ENCODE peak calls at places on chromosome X, in eight cellular contexts. K is NCI-H2227 treated with DMSO at 0.1 percent for 48 hours; Q is stimulated activated CD4-positive, alpha-beta T cell treated with anti-CD3 and anti-CD28 coated beads, Interleukin-4, amount 100 ng/mL, for 1 hour; V is heart left ventricle; W is breast epithelium; F is LoVo; X is kidney tubule cell; O is body of pancreas. N is an unnamed sample.

GRCh38 chrX:100984818-100985217 is 15.3 kb downstream of the ARL13A start:
- DNase-seq in K (no peak), Q (no peak), V (no peak), W (no peak), F (no peak), X (no peak), O (no peak), N (no peak)

GRCh38 chrX:23901805-23902204 is 5.9 kb downstream of the APOO start:
- DNase-seq in K (peak; percentile 53), Q (peak; percentile 5), V (no peak), W (peak; percentile 27), F (peak; percentile 62), X (peak; percentile 83), O (peak; percentile 70), N (no peak)

GRCh38 chrX:72395252-72395651 is 89.5 kb upstream of the CITED1 start:
- DNase-seq in K (no peak), Q (no peak), V (no peak), W (no peak), F (no peak), X (no peak), O (no peak), N (no peak)

GRCh38 chrX:46576458-46576857 is 2.9 kb downstream of the CHST7 start:
- DNase-seq in K (no peak), Q (no peak), V (no peak), W (no peak), F (no peak), X (no peak), O (no peak), N (no peak)

GRCh38 chrX:55167124-55167523 is 53.0 kb upstream of the PAGE5 start:
- DNase-seq in K (no peak), Q (no peak), V (no peak), W (no peak), F (no peak), X (peak; percentile 46), O (no peak), N (no peak)

GRCh38 chrX:39491548-39492297 is 606.0 kb downstream of the BCOR start:
- DNase-seq in K (no peak), Q (peak; percentile 49), V (no peak), W (no peak), F (no peak), X (no peak), O (no peak), N (no peak)

GRCh38 chrX:49840679-49841078 is 11.6 kb downstream of the PAGE4 start:
- DNase-seq in K (peak; percentile 50), Q (peak; percentile 49), V (no peak), W (no peak), F (peak; percentile 18), X (peak; percentile 90), O (peak; percentile 91), N (no peak)

GRCh38 chrX:133364201-133364600 is 51.1 kb downstream of the GPC4 start:
- DNase-seq in K (no peak), Q (no peak), V (no peak), W (no peak), F (no peak), X (no peak), O (no peak), N (no peak)

GRCh38 chrX:70293621-70294020 is 3.7 kb downstream of the KIF4A start:
- DNase-seq in K (no peak), Q (no peak), V (no peak), W (no peak), F (no peak), X (no peak), O (no peak), N (no peak)

GRCh38 chrX:123206222-123206621 is 22.1 kb downstream of the GRIA3 start:
- DNase-seq in K (no peak), Q (no peak), V (no peak), W (no peak), F (no peak), X (no peak), O (no peak), N (no peak)

GRCh38 chrX:2463973-2464676 is 36.7 kb downstream of the DHRSX start:
- DNase-seq in K (no peak), Q (no peak), V (peak; percentile 27), W (no peak), F (no peak), X (peak; percentile 14), O (no peak), N (no peak)

GRCh38 chrX:11137543-11138139 is 26.5 kb downstream of the HCCS start:
- DNase-seq in K (peak; percentile 14), Q (no peak), V (no peak), W (no peak), F (peak; percentile 22), X (peak; percentile 29), O (no peak), N (no peak)

GRCh38 chrX:46572295-46572936 is 1.1 kb upstream of the CHST7 start:
- DNase-seq in K (no peak), Q (peak; percentile 26), V (no peak), W (no peak), F (no peak), X (no peak), O (no peak), N (no peak)

GRCh38 chrX:39653656-39654055 is 444.1 kb downstream of the BCOR start:
- DNase-seq in K (no peak), Q (no peak), V (no peak), W (no peak), F (no peak), X (no peak), O (no peak), N (no peak)

GRCh38 chrX:69988955-69989394 is 60.8 kb downstream of the AWAT2 start:
- DNase-seq in K (no peak), Q (no peak), V (peak; percentile 40), W (no peak), F (no peak), X (peak; percentile 30), O (no peak), N (no peak)

GRCh38 chrX:19046343-19047215 is 62.7 kb upstream of the PHKA2 start:
- DNase-seq in K (no peak), Q (no peak), V (no peak), W (no peak), F (peak; percentile 20), X (peak; percentile 68), O (no peak), N (no peak)

GRCh38 chrX:45479196-45479834 is 278.6 kb upstream of the DIPK2B start:
- DNase-seq in K (no peak), Q (no peak), V (no peak), W (no peak), F (peak; percentile 44), X (peak; percentile 89), O (no peak), N (no peak)

GRCh38 chrX:40864972-40865371 is 129.6 kb upstream of the MED14 start:
- DNase-seq in K (no peak), Q (no peak), V (no peak), W (no peak), F (no peak), X (peak; percentile 14), O (no peak), N (no peak)

GRCh38 chrX:45505214-45505613 is 304.5 kb upstream of the DIPK2B start:
- DNase-seq in K (no peak), Q (no peak), V (no peak), W (no peak), F (peak; percentile 44), X (peak; percentile 66), O (no peak), N (no peak)

GRCh38 chrX:150961631-150962030 is 21.5 kb upstream of the HMGB3 start:
- DNase-seq in K (no peak), Q (no peak), V (no peak), W (no peak), F (no peak), X (no peak), O (no peak), N (no peak)

GRCh38 chrX:130575831-130576404 is 174.1 kb downstream of the RBMX2 start:
- DNase-seq in K (peak; percentile 37), Q (peak; percentile 10), V (no peak), W (no peak), F (peak; percentile 5), X (peak; percentile 48), O (peak; percentile 61), N (no peak)

GRCh38 chrX:16699389-16699788 is 13.1 kb downstream of the CTPS2 start:
- DNase-seq in K (no peak), Q (no peak), V (no peak), W (no peak), F (no peak), X (no peak), O (no peak), N (no peak)

GRCh38 chrX:10156199-10157031 is at the start of gene CLCN4:
- DNase-seq in K (peak; percentile 44), Q (no peak), V (peak; percentile 81), W (peak; percentile 37), F (peak; percentile 38), X (peak; percentile 57), O (peak; percentile 77), N (peak; percentile 68)

GRCh38 chrX:72349190-72349589 is 43.5 kb upstream of the CITED1 start:
- DNase-seq in K (no peak), Q (no peak), V (no peak), W (no peak), F (no peak), X (no peak), O (no peak), N (no peak)

GRCh38 chrX:13119386-13119785 is 75.0 kb upstream of the FAM9C start:
- DNase-seq in K (no peak), Q (no peak), V (no peak), W (no peak), F (no peak), X (peak; percentile 35), O (no peak), N (no peak)

GRCh38 chrX:12975999-12976558 is 1.2 kb downstream of the TMSB4X start:
- DNase-seq in K (peak; percentile 67), Q (peak; percentile 54), V (peak; percentile 67), W (no peak), F (peak; percentile 34), X (peak; percentile 46), O (peak; percentile 42), N (no peak)

GRCh38 chrX:29490606-29491005 is 724.8 kb upstream of the MAGEB2 start:
- DNase-seq in K (no peak), Q (no peak), V (no peak), W (no peak), F (no peak), X (no peak), O (no peak), N (no peak)

GRCh38 chrX:22246620-22247019 is 26.1 kb upstream of the CBLL2 start:
- DNase-seq in K (no peak), Q (no peak), V (no peak), W (no peak), F (no peak), X (peak; percentile 82), O (no peak), N (no peak)

GRCh38 chrX:1323315-1323714 is 13.3 kb upstream of the IL3RA start:
- DNase-seq in K (peak; percentile 23), Q (peak; percentile 45), V (peak; percentile 64), W (no peak), F (peak; percentile 60), X (peak; percentile 32), O (peak; percentile 24), N (no peak)

GRCh38 chrX:109774706-109775105 is 41.6 kb upstream of the ACSL4 start:
- DNase-seq in K (no peak), Q (no peak), V (no peak), W (no peak), F (no peak), X (peak; percentile 70), O (no peak), N (no peak)

GRCh38 chrX:9430346-9430745 is 34.5 kb upstream of the TBL1X start:
- DNase-seq in K (no peak), Q (no peak), V (no peak), W (no peak), F (no peak), X (no peak), O (no peak), N (no peak)

GRCh38 chrX:101430457-101431078 is 22.5 kb downstream of the HNRNPH2 start:
- DNase-seq in K (no peak), Q (no peak), V (no peak), W (no peak), F (no peak), X (peak; percentile 63), O (no peak), N (no peak)

GRCh38 chrX:20320461-20321159 is 53.9 kb upstream of the RPS6KA3 start:
- DNase-seq in K (no peak), Q (no peak), V (peak; percentile 44), W (no peak), F (no peak), X (no peak), O (no peak), N (no peak)

GRCh38 chrX:9466115-9466495 is 1.2 kb downstream of the TBL1X start:
- DNase-seq in K (no peak), Q (peak; percentile 21), V (peak; percentile 64), W (peak; percentile 27), F (peak; percentile 4), X (peak; percentile 45), O (peak; percentile 63), N (peak; percentile 67)